ENCODE peak calls at places on chromosomes 11 and 22, in seven cellular contexts. X, H, I, S, R, D and A are unnamed samples. For H3K9me3 and H3K36me3, the result is how much of the 10 kb centered on the place peaks cover.

GRCh38 chr11:112017538-112017937 is 7.7 kb upstream of the DLAT start:
- DNase-seq in X (no peak), H (no peak), I (no peak), S (no peak), R (no peak), D (no peak), A (no peak)

GRCh38 chr11:12856338-12856737 is 152.8 kb upstream of the RASSF10 start:
- DNase-seq in X (no peak), H (no peak), I (no peak), S (no peak), R (no peak), D (no peak), A (no peak)

GRCh38 chr11:75574698-75575265 is 12.7 kb downstream of the SERPINH1 start:
- DNase-seq in X (no peak), H (no peak), I (no peak), S (no peak), R (no peak), D (no peak), A (no peak)

GRCh38 chr11:19191530-19192169 is 10.1 kb downstream of the CSRP3 start:
- DNase-seq in X (peak), H (no peak), I (no peak), S (no peak), R (no peak), D (no peak), A (no peak)

GRCh38 chr11:124612567-124613245 is 1.5 kb downstream of the PANX3 start:
- DNase-seq in X (no peak), H (no peak), I (no peak), S (no peak), R (no peak), D (no peak), A (no peak)

GRCh38 chr11:126544311-126545056 is 189.0 kb downstream of the ST3GAL4 start:
- DNase-seq in X (no peak), H (no peak), I (no peak), S (no peak), R (no peak), D (no peak), A (no peak)

GRCh38 chr11:132402056-132402684 is 1031.8 kb downstream of the NTM start:
- DNase-seq in X (peak), H (no peak), I (no peak), S (no peak), R (no peak), D (no peak), A (no peak)

GRCh38 chr11:57941875-57942274 is 81.8 kb upstream of the OR9Q1 start:
- DNase-seq in X (no peak), H (no peak), I (no peak), S (no peak), R (no peak), D (no peak), A (no peak)

GRCh38 chr11:47539681-47540039 is 13.3 kb downstream of the CELF1 start:
- DNase-seq in X (no peak), H (no peak), I (no peak), S (no peak), R (no peak), D (no peak), A (no peak)

GRCh38 chr11:15897211-15897960 is 459.0 kb downstream of the SOX6 start:
- DNase-seq in X (no peak), H (no peak), I (no peak), S (no peak), R (no peak), D (no peak), A (no peak)

GRCh38 chr11:70466154-70466553 is 67.8 kb downstream of the CTTN start:
- DNase-seq in X (no peak), H (no peak), I (no peak), S (no peak), R (no peak), D (no peak), A (peak)

GRCh38 chr11:131668867-131669780 is 298.7 kb downstream of the NTM start:
- DNase-seq in X (no peak), H (no peak), I (peak), S (peak), R (no peak), D (peak), A (no peak)

GRCh38 chr22:21052715-21053459 is 7.1 kb downstream of the LRRC74B start:
- DNase-seq in X (no peak), H (no peak), I (no peak), S (no peak), R (no peak), D (no peak), A (peak)

GRCh38 chr22:46957521-46957920 is 195.1 kb downstream of the TBC1D22A start:
- DNase-seq in X (no peak), H (no peak), I (no peak), S (no peak), R (no peak), D (no peak), A (no peak)

GRCh38 chr11:92837595-92837994 is 131.9 kb upstream of the MTNR1B start:
- DNase-seq in X (no peak), H (no peak), I (no peak), S (no peak), R (no peak), D (no peak), A (no peak)

GRCh38 chr11:11620251-11620965 is 1.4 kb downstream of the GALNT18 start:
- DNase-seq in X (peak), H (no peak), I (no peak), S (peak), R (no peak), D (peak), A (peak)

GRCh38 chr11:47351159-47352126 is 1.1 kb downstream of the MYBPC3 start:
- DNase-seq in X (peak), H (no peak), I (no peak), S (peak), R (no peak), D (no peak), A (no peak)

GRCh38 chr11:133467686-133468085 is 64.6 kb downstream of the OPCML start:
- DNase-seq in X (no peak), H (no peak), I (no peak), S (no peak), R (no peak), D (no peak), A (no peak)

GRCh38 chr22:47220752-47221151 is 458.3 kb downstream of the TBC1D22A start:
- DNase-seq in X (no peak), H (no peak), I (no peak), S (no peak), R (no peak), D (no peak), A (no peak)

GRCh38 chr11:65492637-65493366 is 6.0 kb upstream of the MALAT1 start:
- DNase-seq in X (peak), H (peak), I (no peak), S (peak), R (no peak), D (peak), A (no peak)

GRCh38 chr11:78080818-78081495 is 1.3 kb upstream of the NDUFC2 start:
- DNase-seq in X (peak), H (no peak), I (no peak), S (no peak), R (no peak), D (no peak), A (no peak)

GRCh38 chr11:43905788-43906187 is 25.2 kb downstream of the ALKBH3 start:
- DNase-seq in X (peak), H (no peak), I (no peak), S (no peak), R (no peak), D (no peak), A (no peak)

GRCh38 chr22:36322602-36322915 is 65.2 kb downstream of the MYH9 start:
- DNase-seq in X (no peak), H (no peak), I (no peak), S (no peak), R (no peak), D (no peak), A (no peak)

GRCh38 chr22:46515208-46516111 is 22.0 kb downstream of the CELSR1 start:
- DNase-seq in X (no peak), H (no peak), I (no peak), S (no peak), R (no peak), D (no peak), A (no peak)

GRCh38 chr22:20586403-20586745 is 79.0 kb downstream of the MED15 start:
- DNase-seq in X (no peak), H (no peak), I (no peak), S (no peak), R (no peak), D (peak), A (peak)

GRCh38 chr22:39634530-39635399 is 64.2 kb downstream of the CACNA1I start:
- DNase-seq in X (no peak), H (no peak), I (no peak), S (no peak), R (no peak), D (no peak), A (no peak)

GRCh38 chr11:87398913-87399312 is 361.2 kb downstream of the TMEM135 start:
- DNase-seq in X (peak), H (no peak), I (no peak), S (no peak), R (no peak), D (no peak), A (no peak)

GRCh38 chr11:18368236-18368635 is 26.1 kb upstream of the LDHA start:
- DNase-seq in X (no peak), H (no peak), I (no peak), S (no peak), R (no peak), D (no peak), A (no peak)

GRCh38 chr11:110198031-110198729 is 98.2 kb downstream of the RDX start:
- DNase-seq in X (no peak), H (no peak), I (no peak), S (no peak), R (no peak), D (no peak), A (peak)

GRCh38 chr11:82634091-82634490 is 99.6 kb downstream of the FAM181B start:
- DNase-seq in X (no peak), H (no peak), I (no peak), S (no peak), R (no peak), D (no peak), A (no peak)

GRCh38 chr11:45850446-45850845 is 3.2 kb downstream of the CRY2 start:
- DNase-seq in X (no peak), H (no peak), I (no peak), S (no peak), R (no peak), D (no peak), A (no peak)

GRCh38 chr11:2267306-2267861 is 3.0 kb downstream of the ASCL2 start:
- DNase-seq in X (no peak), H (no peak), I (peak), S (peak), R (no peak), D (no peak), A (no peak)

GRCh38 chr22:49274754-49275380 is 552.8 kb downstream of the BRD1 start:
- DNase-seq in X (no peak), H (no peak), I (no peak), S (no peak), R (no peak), D (no peak), A (peak)
- H3K9me3 ChIP-seq in X (under half), H (under half), I (under half), S (under half), R (under half), D (under half), A (under half)

GRCh38 chr11:106014035-106014434 is 8.0 kb downstream of the MSANTD4 start:
- DNase-seq in X (no peak), H (no peak), I (no peak), S (no peak), R (no peak), D (no peak), A (no peak)
- H3K36me3 ChIP-seq in X (under half), H (under half), I (under half), S (under half), R (under half), D (under half), A (under half)

DNA sequence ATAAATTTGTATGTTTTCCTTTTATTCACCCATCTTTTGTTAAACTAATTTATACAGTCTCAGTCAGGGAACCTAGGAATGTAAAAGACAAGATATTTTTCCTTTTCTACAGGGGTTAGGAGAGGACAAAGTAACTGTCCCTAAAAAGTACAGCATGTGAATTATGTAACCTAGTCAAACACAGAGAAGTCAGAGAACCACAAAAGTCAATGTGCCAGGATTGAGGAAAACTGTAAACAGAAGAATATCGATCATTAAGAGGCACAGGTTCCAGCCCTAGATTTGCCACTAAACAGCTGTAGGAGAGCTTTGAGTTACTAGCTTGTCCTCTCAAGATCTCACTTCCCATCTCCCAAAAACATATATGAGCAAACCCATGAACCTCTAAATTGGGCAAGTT is 550.9 kb upstream of the FAT3 start:
- DNase-seq in X (no peak), H (no peak), I (no peak), S (no peak), R (no peak), D (no peak), A (no peak)
- H3K9me3 ChIP-seq in X (under half), H (under half), I (under half), S (under half), R (under half), D (under half), A (under half)

DNA sequence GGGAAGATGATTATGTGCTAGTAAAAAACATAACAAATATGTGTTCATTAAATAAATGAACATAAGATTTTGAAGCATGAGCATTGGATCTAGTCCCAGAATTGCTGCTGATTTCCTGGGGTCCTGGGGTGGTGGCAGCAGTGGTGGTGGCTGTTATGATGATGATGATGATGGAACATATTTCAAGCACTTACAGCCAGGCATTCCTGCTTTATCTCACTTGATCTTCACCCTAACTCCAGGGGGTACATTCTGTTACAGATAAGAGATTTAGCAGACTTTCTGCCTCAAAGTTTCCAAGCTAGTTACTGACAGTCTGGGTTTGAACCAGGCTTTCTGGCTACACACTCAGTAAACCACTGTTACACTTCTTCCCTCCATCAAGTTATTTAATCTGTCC is 5.2 kb downstream of the TRAPPC4 start:
- DNase-seq in X (no peak), H (no peak), I (no peak), S (no peak), R (no peak), D (no peak), A (peak)
- H3K36me3 ChIP-seq in X (half or more), H (under half), I (under half), S (under half), R (under half), D (half or more), A (under half)

GRCh38 chr22:48821346-48822186 is 1006.1 kb downstream of the BRD1 start:
- DNase-seq in X (no peak), H (no peak), I (no peak), S (peak), R (no peak), D (no peak), A (peak)

GRCh38 chr22:48819991-48820390 is 1007.7 kb downstream of the BRD1 start:
- DNase-seq in X (no peak), H (no peak), I (no peak), S (no peak), R (no peak), D (no peak), A (peak)

GRCh38 chr22:48822278-48823233 is 1005.1 kb downstream of the BRD1 start:
- DNase-seq in X (no peak), H (no peak), I (no peak), S (no peak), R (no peak), D (no peak), A (peak)

GRCh38 chr22:48820481-48821345 is 1007.0 kb downstream of the BRD1 start:
- DNase-seq in X (no peak), H (no peak), I (no peak), S (peak), R (no peak), D (no peak), A (peak)

DNA sequence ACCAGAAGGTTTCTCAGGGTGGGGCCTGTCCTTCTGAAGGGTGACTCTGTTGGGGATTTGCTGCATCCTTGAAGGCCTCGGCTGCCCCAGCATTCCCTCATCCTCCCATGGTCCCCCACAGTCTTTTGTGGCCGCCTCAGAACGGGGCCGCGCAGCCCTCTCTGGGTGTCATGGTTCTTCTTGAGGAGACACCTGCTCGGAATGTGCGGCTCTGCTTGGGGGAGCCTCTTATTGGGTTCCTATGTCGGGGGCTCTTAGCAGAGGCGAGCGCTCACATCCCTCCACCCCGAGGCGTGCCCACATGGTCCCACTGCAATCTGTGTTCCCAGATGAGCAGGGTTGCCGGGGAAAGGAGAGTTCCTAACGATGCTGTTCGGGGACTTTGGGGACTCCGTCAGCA is 1008.4 kb downstream of the BRD1 start:
- DNase-seq in X (no peak), H (no peak), I (no peak), S (no peak), R (no peak), D (no peak), A (peak)
- H3K9me3 ChIP-seq in X (under half), H (under half), I (under half), S (under half), R (under half), D (under half), A (under half)

DNA sequence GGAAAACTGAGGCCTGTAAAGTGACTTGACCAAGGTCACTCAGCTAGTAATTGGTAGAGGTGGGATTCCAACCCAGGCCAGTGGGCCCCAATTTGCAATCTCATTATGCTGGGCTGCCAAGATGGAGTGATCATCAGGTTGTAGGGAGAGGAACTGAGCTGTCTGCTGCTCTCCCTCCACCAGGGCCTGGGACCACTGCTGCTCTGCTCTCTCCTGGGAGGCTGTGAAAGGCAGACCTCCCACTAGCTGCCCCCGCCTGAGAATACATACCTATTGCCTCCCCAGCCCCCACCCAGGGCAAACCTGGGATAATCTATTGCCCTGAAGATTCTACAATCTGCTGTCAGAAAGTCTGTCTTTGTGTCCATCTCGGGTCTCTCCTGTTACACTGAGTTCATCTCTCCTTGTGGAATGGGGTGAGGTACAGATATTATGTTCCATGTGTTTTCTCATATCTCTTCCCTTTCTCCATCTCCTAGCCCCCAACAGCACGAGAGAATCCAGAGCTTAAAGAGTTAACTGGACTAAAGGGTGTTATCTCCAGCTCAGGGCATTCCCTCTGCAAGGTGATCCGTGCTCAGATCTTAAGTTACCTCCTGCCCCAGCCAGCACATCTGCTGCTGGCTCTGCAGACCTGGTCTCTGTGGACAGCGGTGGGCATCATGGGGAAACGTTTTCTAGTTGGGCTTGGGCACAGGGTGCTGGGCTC is 5.6 kb downstream of the NECTIN1 start:
- DNase-seq in X (no peak), H (no peak), I (no peak), S (no peak), R (no peak), D (no peak), A (no peak)
- H3K36me3 ChIP-seq in X (under half), H (under half), I (under half), S (under half), R (under half), D (under half), A (under half)

DNA sequence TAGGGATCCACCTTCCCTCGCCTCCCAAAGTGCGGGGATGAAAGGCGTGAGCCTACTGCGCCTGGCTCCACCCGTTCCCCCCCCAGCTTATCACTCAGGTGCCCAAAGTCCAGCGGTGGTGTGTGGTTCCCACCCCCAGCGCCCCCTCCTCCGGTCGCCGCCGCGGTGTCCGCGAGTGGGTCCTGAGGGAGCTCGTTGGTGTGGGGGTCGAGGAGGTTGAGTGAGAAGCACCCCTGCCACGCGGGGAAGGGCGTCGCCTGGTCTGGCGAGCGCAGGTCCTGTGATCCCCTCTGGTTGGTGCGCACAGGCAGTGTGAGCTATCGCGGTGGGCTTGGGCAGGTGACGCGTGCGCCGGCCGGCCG is 3900.6 kb upstream of the OR11H1 start:
- DNase-seq in X (no peak), H (no peak), I (no peak), S (peak), R (no peak), D (no peak), A (peak)
- H3K9me3 ChIP-seq in X (under half), H (under half), I (under half), S (half or more), R (under half), D (under half), A (half or more)

GRCh38 chr11:36237341-36237740 is 51.9 kb downstream of the COMMD9 start:
- DNase-seq in X (no peak), H (no peak), I (no peak), S (no peak), R (no peak), D (no peak), A (no peak)
- H3K36me3 ChIP-seq in X (under half), H (under half), I (under half), S (under half), R (under half), D (under half), A (under half)